ENCODE peak calls at places on chromosome 9, in eight cellular contexts. S is fibroblast of pulmonary artery, Z is body of pancreas, B is AG09309, X is heart left ventricle, E is colonic mucosa, C is osteocyte, A is glutamatergic neuron. H is an unnamed sample.

GRCh38 chr9:70924905-70925547 is 196.4 kb downstream of the TRPM3 start:
- DNase-seq in S (peak), Z (peak), B (peak), X (no peak), E (peak), C (no peak), A (peak), H (peak)

GRCh38 chr9:127305450-127306226 is 41.1 kb downstream of the GARNL3 start:
- DNase-seq in S (no peak), Z (no peak), B (no peak), X (no peak), E (no peak), C (no peak), A (no peak), H (no peak)

GRCh38 chr9:128987800-128988199 is 40.3 kb downstream of the NUP188 start:
- DNase-seq in S (peak), Z (no peak), B (peak), X (no peak), E (no peak), C (no peak), A (no peak), H (no peak)

GRCh38 chr9:96646081-96646991 is 8.8 kb downstream of the PRXL2C start:
- DNase-seq in S (peak), Z (peak), B (peak), X (no peak), E (no peak), C (peak), A (no peak), H (no peak)

GRCh38 chr9:97319380-97319779 is 11.9 kb downstream of the CCDC180 start:
- DNase-seq in S (no peak), Z (no peak), B (no peak), X (no peak), E (no peak), C (no peak), A (no peak), H (no peak)

GRCh38 chr9:130017035-130017909 is 25.7 kb downstream of the FNBP1 start:
- DNase-seq in S (no peak), Z (no peak), B (no peak), X (no peak), E (no peak), C (no peak), A (no peak), H (no peak)

GRCh38 chr9:82488702-82489578 is 500.4 kb downstream of the SPATA31D1 start:
- DNase-seq in S (peak), Z (peak), B (peak), X (no peak), E (no peak), C (no peak), A (no peak), H (no peak)

GRCh38 chr9:90025816-90026215 is 421.0 kb downstream of the GADD45G start:
- DNase-seq in S (no peak), Z (no peak), B (no peak), X (no peak), E (no peak), C (no peak), A (no peak), H (no peak)

GRCh38 chr9:109906766-109907382 is 126.9 kb downstream of the PALM2AKAP2 start:
- DNase-seq in S (peak), Z (no peak), B (no peak), X (no peak), E (no peak), C (no peak), A (no peak), H (no peak)

GRCh38 chr9:17739022-17739421 is 160.2 kb downstream of the SH3GL2 start:
- DNase-seq in S (no peak), Z (no peak), B (no peak), X (no peak), E (no peak), C (no peak), A (no peak), H (no peak)

GRCh38 chr9:109355564-109356297 is 34.9 kb upstream of the EPB41L4B start:
- DNase-seq in S (no peak), Z (no peak), B (no peak), X (no peak), E (no peak), C (no peak), A (no peak), H (no peak)

GRCh38 chr9:122941560-122942234 is 877 bp downstream of the RABGAP1 start:
- DNase-seq in S (peak), Z (no peak), B (no peak), X (no peak), E (peak), C (no peak), A (no peak), H (no peak)

GRCh38 chr9:99590879-99591278 is 230.8 kb upstream of the NR4A3 start:
- DNase-seq in S (no peak), Z (peak), B (no peak), X (no peak), E (no peak), C (no peak), A (no peak), H (no peak)

GRCh38 chr9:134770972-134771971 is 109.3 kb upstream of the FCN2 start:
- DNase-seq in S (no peak), Z (no peak), B (no peak), X (no peak), E (no peak), C (no peak), A (no peak), H (no peak)

GRCh38 chr9:87067426-87067825 is 120.1 kb upstream of the GAS1 start:
- DNase-seq in S (no peak), Z (no peak), B (no peak), X (no peak), E (no peak), C (no peak), A (no peak), H (no peak)

GRCh38 chr9:69089082-69089481 is 53.5 kb downstream of the FXN start:
- DNase-seq in S (no peak), Z (no peak), B (no peak), X (no peak), E (no peak), C (no peak), A (no peak), H (no peak)
- TF ChIP-seq CTCF in S (no peak), Z (no peak), B (no peak), X (no peak), E (no peak), C (no peak), A (no peak), H (no peak)

GRCh38 chr9:137640862-137641261 is 22.1 kb downstream of the EHMT1 start:
- DNase-seq in S (no peak), Z (no peak), B (no peak), X (no peak), E (no peak), C (no peak), A (no peak), H (no peak)
- TF ChIP-seq CTCF in S (no peak), Z (no peak), B (no peak), X (no peak), E (no peak), C (no peak), A (no peak), H (no peak)

GRCh38 chr9:12640021-12640587 is 53.1 kb upstream of the TYRP1 start:
- DNase-seq in S (peak), Z (peak), B (peak), X (no peak), E (no peak), C (no peak), A (no peak), H (no peak)
- TF ChIP-seq CTCF in S (peak), Z (peak), B (peak), X (peak), E (peak), C (peak), A (peak), H (no peak)

GRCh38 chr9:1875251-1875851 is 139.8 kb upstream of the SMARCA2 start:
- DNase-seq in S (no peak), Z (no peak), B (no peak), X (no peak), E (no peak), C (no peak), A (no peak), H (no peak)

GRCh38 chr9:1870915-1871314 is 144.2 kb upstream of the SMARCA2 start:
- DNase-seq in S (no peak), Z (no peak), B (no peak), X (no peak), E (no peak), C (no peak), A (no peak), H (no peak)

GRCh38 chr9:1871486-1872181 is 143.5 kb upstream of the SMARCA2 start:
- DNase-seq in S (peak), Z (no peak), B (no peak), X (no peak), E (no peak), C (no peak), A (no peak), H (no peak)

DNA sequence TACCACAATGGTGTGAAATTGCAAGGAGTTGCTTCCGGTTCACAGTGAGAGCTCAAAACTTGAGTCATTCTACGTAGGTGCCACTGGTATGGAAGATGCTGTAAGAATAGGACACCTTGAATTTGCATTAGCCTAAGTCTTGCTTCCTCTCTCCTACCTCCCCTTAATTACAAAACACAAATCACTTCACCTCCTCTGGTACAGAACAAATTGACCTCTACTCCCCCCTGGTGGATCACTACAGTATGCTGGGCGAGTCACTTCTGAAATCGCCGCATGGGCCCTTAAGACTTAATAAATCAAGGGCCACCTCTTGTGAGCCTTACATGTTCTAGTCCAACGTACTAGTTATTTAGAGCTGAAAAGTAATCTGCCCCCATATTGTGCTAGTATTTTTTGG is 145.3 kb upstream of the SMARCA2 start:
- DNase-seq in S (peak), Z (peak), B (no peak), X (no peak), E (peak), C (no peak), A (peak), H (no peak)
- TF ChIP-seq CTCF in S (peak), Z (no peak), B (peak), X (peak), E (peak), C (peak), A (peak), H (peak)

GRCh38 chr9:111831371-111832108 is 36.8 kb upstream of the SHOC1 start:
- DNase-seq in S (no peak), Z (no peak), B (no peak), X (no peak), E (no peak), C (no peak), A (no peak), H (no peak)

GRCh38 chr9:111825468-111826145 is 30.9 kb upstream of the SHOC1 start:
- DNase-seq in S (peak), Z (no peak), B (no peak), X (no peak), E (no peak), C (no peak), A (no peak), H (no peak)

GRCh38 chr9:111832428-111832827 is 37.7 kb upstream of the SHOC1 start:
- DNase-seq in S (no peak), Z (no peak), B (no peak), X (no peak), E (no peak), C (no peak), A (no peak), H (no peak)

GRCh38 chr9:111833941-111834340 is 39.2 kb upstream of the SHOC1 start:
- DNase-seq in S (peak), Z (no peak), B (no peak), X (no peak), E (no peak), C (no peak), A (no peak), H (no peak)

DNA sequence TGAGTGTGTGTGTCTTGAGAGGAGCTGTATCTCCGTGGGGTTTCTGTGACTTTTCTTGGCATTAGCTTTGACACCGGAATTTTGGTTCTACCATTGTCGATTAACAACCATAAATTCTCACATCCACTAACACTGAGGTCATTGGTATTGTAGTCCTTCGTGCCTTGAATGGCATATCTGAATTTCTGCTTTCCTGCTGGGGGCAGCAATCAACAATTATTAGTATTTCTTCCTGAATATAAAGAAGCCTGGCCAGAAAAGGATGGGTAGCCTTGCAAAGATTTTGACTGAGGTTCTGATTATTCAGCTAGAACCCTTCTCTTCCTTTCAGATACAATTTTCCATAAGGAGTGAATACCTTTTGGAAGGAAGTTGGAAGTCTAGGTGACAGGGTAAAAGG is 33.5 kb upstream of the SHOC1 start:
- DNase-seq in S (peak), Z (peak), B (no peak), X (no peak), E (no peak), C (no peak), A (no peak), H (no peak)
- TF ChIP-seq CTCF in S (peak), Z (no peak), B (peak), X (no peak), E (no peak), C (peak), A (no peak), H (no peak)

DNA sequence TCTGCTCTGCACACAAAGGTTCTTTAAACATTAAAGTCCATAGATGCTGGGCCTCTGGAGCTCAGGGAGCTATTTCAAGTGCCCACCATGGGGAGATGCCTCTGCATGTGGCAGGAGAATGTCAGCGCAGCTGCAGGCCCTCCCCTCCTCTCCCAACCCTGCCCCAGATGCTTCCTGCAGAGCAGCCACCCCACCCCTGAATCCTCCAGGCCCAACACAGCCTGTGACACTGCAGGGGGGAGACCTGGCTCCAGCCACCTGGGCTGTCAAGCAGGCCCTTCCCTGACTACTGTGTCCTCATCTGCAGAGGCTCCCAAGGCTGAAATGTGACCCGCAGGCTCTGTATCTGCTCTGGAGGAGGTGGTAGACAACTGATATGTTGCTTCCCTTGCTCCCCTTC is 213.9 kb downstream of the GABBR2 start:
- DNase-seq in S (no peak), Z (no peak), B (no peak), X (no peak), E (no peak), C (no peak), A (no peak), H (no peak)
- TF ChIP-seq CTCF in S (no peak), Z (no peak), B (no peak), X (no peak), E (no peak), C (no peak), A (no peak), H (no peak)

DNA sequence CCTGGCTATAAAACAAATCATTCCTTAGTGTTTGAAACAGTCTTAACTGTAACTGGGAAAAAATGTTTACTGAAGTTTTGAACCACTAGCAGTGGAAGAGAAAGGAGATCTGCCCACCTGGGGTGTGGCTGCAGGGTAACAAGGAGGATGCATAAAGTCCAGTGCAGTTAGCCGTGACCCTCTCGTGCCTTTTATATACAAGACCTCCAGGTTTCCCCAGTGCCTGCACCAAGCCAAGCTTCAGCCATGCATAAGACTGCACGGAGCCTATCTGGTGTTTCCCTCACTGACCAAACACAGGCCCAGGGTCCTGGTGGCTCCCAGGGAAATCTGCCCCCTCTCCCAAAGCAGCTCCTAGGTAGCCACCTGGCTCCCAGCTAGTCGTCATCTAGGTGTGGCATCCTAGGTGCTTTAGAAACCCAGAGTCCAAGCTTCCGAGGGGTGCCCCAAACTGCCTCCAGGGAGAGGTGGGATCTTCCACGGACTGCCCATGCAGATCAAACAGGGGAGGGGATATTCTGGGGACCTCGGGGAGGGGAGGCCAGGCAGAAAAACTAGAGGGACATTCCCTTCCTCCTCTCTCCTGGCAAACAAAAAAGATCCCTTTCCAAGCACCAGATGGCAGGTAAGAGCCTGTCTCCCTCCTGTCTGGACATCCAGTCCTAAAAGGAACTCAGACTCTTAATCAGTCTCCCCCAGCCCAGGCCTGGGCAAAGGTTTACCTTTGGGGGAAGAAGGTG is 2.7 kb downstream of the SHB start:
- DNase-seq in S (no peak), Z (peak), B (no peak), X (no peak), E (peak), C (no peak), A (no peak), H (no peak)
- TF ChIP-seq CTCF in S (peak), Z (no peak), B (peak), X (no peak), E (peak), C (peak), A (no peak), H (peak)

GRCh38 chr9:32069169-32069813 is 315.2 kb upstream of the ACO1 start:
- DNase-seq in S (no peak), Z (no peak), B (no peak), X (no peak), E (no peak), C (no peak), A (no peak), H (no peak)
- TF ChIP-seq CTCF in S (peak), Z (no peak), B (no peak), X (no peak), E (peak), C (no peak), A (peak), H (peak)

H was measured in transverse colon.